ENCODE peak calls at places on chromosomes 7 and 10, in four cellular contexts. H is GM06990, F is BE2C, D is PC-9. K is an unnamed sample.

GRCh38 chr10:133418289-133418993 is 6.0 kb downstream of the SPRN start:
- DNase-seq in H (no peak), F (no peak), D (no peak), K (no peak)

GRCh38 chr7:43195256-43195655 is 82.8 kb downstream of the HECW1 start:
- DNase-seq in H (no peak), F (no peak), D (no peak), K (no peak)

GRCh38 chr10:33716461-33717267 is 382.2 kb upstream of the NRP1 start:
- DNase-seq in H (no peak), F (no peak), D (no peak), K (no peak)

GRCh38 chr7:32001948-32002347 is 68.3 kb downstream of the PDE1C start:
- DNase-seq in H (no peak), F (no peak), D (no peak), K (no peak)

GRCh38 chr7:113636727-113637421 is 281.9 kb downstream of the PPP1R3A start:
- DNase-seq in H (no peak), F (no peak), D (no peak), K (no peak)

GRCh38 chr7:28037220-28038010 is 143.2 kb downstream of the JAZF1 start:
- DNase-seq in H (peak; percentile 62), F (peak; percentile 24), D (peak; percentile 43), K (no peak)

GRCh38 chr7:108253275-108254044 is 123.3 kb upstream of the LAMB4 start:
- DNase-seq in H (no peak), F (peak; percentile 59), D (peak; percentile 32), K (no peak)

GRCh38 chr10:31956200-31956946 is 27.7 kb upstream of the ARHGAP12 start:
- DNase-seq in H (no peak), F (no peak), D (no peak), K (no peak)

GRCh38 chr7:100826546-100827329 is 585 bp downstream of the EPHB4 start:
- DNase-seq in H (no peak), F (no peak), D (peak; percentile 8), K (no peak)

GRCh38 chr7:33062023-33062781 is at the start of gene NT5C3A:
- DNase-seq in H (no peak), F (peak; percentile 41), D (peak; percentile 41), K (peak; percentile 85)

GRCh38 chr7:106681815-106682495 is 21.0 kb upstream of the CCDC71L start:
- DNase-seq in H (no peak), F (no peak), D (no peak), K (no peak)

GRCh38 chr7:133645870-133646492 is 393.1 kb downstream of the EXOC4 start:
- DNase-seq in H (no peak), F (peak; percentile 15), D (no peak), K (no peak)

GRCh38 chr7:132109768-132110167 is 466.5 kb downstream of the PLXNA4 start:
- DNase-seq in H (no peak), F (no peak), D (no peak), K (no peak)

GRCh38 chr7:92843781-92844180 is 7.4 kb upstream of the CDK6 start:
- DNase-seq in H (no peak), F (no peak), D (no peak), K (no peak)

GRCh38 chr7:47405921-47406765 is 175.8 kb downstream of the TNS3 start:
- DNase-seq in H (no peak), F (no peak), D (peak; percentile 87), K (no peak)

GRCh38 chr10:788796-789748 is 99.6 kb upstream of the DIP2C start:
- DNase-seq in H (no peak), F (peak; percentile 85), D (peak; percentile 55), K (peak; percentile 91)

GRCh38 chr7:2372724-2373123 is 18.1 kb downstream of the EIF3B start:
- DNase-seq in H (no peak), F (no peak), D (no peak), K (no peak)

GRCh38 chr10:113541554-113541902 is 11.3 kb upstream of the HABP2 start:
- DNase-seq in H (no peak), F (no peak), D (no peak), K (no peak)

GRCh38 chr7:80791509-80791929 is 127.3 kb downstream of the SEMA3C start:
- DNase-seq in H (no peak), F (peak; percentile 36), D (no peak), K (peak; percentile 58)

GRCh38 chr10:98246911-98247820 is 20.8 kb downstream of the LOXL4 start:
- DNase-seq in H (no peak), F (no peak), D (no peak), K (no peak)

GRCh38 chr10:74640134-74640533 is 186.3 kb upstream of the KAT6B start:
- DNase-seq in H (no peak), F (no peak), D (no peak), K (no peak)

GRCh38 chr10:85873063-85873462 is 493.5 kb downstream of the GRID1 start:
- DNase-seq in H (no peak), F (no peak), D (no peak), K (no peak)

GRCh38 chr10:1115262-1115955 is 59.2 kb downstream of the WDR37 start:
- DNase-seq in H (no peak), F (no peak), D (no peak), K (no peak)

GRCh38 chr10:93573051-93573909 is 6.8 kb downstream of the FFAR4 start:
- DNase-seq in H (no peak), F (no peak), D (no peak), K (no peak)

GRCh38 chr10:59606551-59606961 is 103.1 kb downstream of the SLC16A9 start:
- DNase-seq in H (no peak), F (peak; percentile 54), D (no peak), K (peak; percentile 55)

GRCh38 chr7:21746949-21747348 is 198.8 kb downstream of the CDCA7L start:
- DNase-seq in H (no peak), F (no peak), D (no peak), K (no peak)

GRCh38 chr7:36278767-36279171 is 110.9 kb upstream of the ANLN start:
- DNase-seq in H (no peak), F (peak; percentile 52), D (no peak), K (peak; percentile 67)

GRCh38 chr10:29480281-29480954 is 154.4 kb downstream of the SVIL start:
- DNase-seq in H (no peak), F (no peak), D (no peak), K (no peak)
- H3K27me3 ChIP-seq in H (no peaks in the 10 kb centered on the region), F (no peaks in the 10 kb centered on the region), D (no peaks in the 10 kb centered on the region), K (no peaks in the 10 kb centered on the region)

DNA sequence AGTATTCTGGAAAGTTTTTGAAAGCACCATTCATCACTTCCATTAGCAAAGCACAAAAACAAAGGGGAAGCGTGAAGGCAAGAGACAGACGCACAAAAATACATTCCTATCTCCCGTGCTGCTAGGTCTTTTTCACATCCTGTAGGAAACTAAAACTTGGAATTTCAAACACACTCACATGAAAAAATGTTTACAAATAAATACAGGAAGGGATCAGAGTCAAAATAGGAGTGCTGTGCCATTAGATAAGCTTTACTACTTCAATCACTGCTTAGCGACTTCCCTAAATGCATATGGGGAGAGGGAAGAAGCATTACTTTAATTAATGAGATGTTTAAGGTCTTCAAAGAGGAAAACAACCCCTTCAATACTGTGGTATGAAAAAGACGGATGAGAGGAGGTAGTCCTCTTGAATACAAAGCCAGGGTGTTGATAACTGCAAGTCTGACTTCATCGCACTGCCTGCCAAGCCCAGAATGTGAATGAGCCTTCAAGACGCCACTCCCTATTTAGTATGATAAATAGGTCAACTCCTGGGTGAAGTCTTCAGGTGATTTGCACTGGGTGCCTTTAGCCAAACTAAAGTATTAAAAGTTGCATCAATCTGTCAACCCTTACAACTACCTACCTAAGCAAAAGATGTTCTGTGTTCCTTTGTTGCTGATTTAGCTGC is 13.9 kb downstream of the PARD3 start:
- DNase-seq in H (no peak), F (no peak), D (no peak), K (no peak)
- H3K27me3 ChIP-seq in H (no peaks in the 10 kb centered on the region), F (no peaks in the 10 kb centered on the region), D (no peaks in the 10 kb centered on the region), K (no peaks in the 10 kb centered on the region)

GRCh38 chr10:97079454-97079853 is 106.3 kb downstream of the SLIT1 start:
- DNase-seq in H (no peak), F (no peak), D (no peak), K (no peak)

GRCh38 chr10:97076781-97077180 is 109.0 kb downstream of the SLIT1 start:
- DNase-seq in H (no peak), F (no peak), D (no peak), K (no peak)

GRCh38 chr10:97080051-97080776 is 105.5 kb downstream of the SLIT1 start:
- DNase-seq in H (no peak), F (no peak), D (no peak), K (no peak)

GRCh38 chr10:97079157-97079435 is 106.7 kb downstream of the SLIT1 start:
- DNase-seq in H (no peak), F (no peak), D (no peak), K (no peak)

GRCh38 chr10:97078280-97079156 is 107.2 kb downstream of the SLIT1 start:
- DNase-seq in H (no peak), F (no peak), D (no peak), K (no peak)
- H3K27me3 ChIP-seq in H (peaks cover 1% of the 10 kb centered on the region), F (no peaks in the 10 kb centered on the region), D (peaks cover 14% of the 10 kb centered on the region), K (peaks cover 7% of the 10 kb centered on the region)

GRCh38 chr7:29145553-29146081 is 720 bp downstream of the CPVL start:
- DNase-seq in H (no peak), F (no peak), D (no peak), K (no peak)
- H3K27me3 ChIP-seq in H (no peaks in the 10 kb centered on the region), F (peaks cover 22% of the 10 kb centered on the region), D (peaks cover 7% of the 10 kb centered on the region), K (peaks cover 27% of the 10 kb centered on the region)

GRCh38 chr10:103849880-103850571 is 5.3 kb downstream of the SH3PXD2A start:
- DNase-seq in H (no peak), F (no peak), D (no peak), K (no peak)
- H3K27me3 ChIP-seq in H (peaks cover 4% of the 10 kb centered on the region), F (no peaks in the 10 kb centered on the region), D (no peaks in the 10 kb centered on the region), K (no peaks in the 10 kb centered on the region)

DNA sequence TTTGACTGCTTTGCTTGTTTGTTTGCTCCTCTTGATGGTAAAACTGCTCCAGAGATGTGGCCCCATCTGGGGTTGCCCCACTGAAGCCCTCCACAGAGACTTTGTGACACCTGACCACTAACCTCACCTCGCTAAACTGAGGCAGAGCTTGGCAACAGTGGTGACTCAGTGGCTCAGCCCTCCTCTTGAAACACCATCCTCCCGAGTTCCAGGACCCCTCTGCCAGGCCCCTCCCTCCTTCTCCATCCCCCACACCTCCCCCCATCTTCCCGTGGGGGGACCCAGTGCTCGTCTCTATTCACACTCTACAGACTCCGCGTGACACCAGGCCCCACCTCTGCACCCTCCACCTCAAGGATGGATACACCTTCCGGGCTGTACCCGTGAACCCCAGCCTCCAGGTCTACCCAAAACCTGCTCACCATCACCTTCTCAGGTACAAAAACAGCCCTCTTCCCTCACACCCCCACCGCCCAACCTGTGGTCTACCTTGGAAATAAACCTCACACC is 19.0 kb upstream of the RET start:
- DNase-seq in H (no peak), F (peak; percentile 5), D (no peak), K (no peak)
- H3K27me3 ChIP-seq in H (no peaks in the 10 kb centered on the region), F (no peaks in the 10 kb centered on the region), D (peaks cover 15% of the 10 kb centered on the region), K (no peaks in the 10 kb centered on the region)

DNA sequence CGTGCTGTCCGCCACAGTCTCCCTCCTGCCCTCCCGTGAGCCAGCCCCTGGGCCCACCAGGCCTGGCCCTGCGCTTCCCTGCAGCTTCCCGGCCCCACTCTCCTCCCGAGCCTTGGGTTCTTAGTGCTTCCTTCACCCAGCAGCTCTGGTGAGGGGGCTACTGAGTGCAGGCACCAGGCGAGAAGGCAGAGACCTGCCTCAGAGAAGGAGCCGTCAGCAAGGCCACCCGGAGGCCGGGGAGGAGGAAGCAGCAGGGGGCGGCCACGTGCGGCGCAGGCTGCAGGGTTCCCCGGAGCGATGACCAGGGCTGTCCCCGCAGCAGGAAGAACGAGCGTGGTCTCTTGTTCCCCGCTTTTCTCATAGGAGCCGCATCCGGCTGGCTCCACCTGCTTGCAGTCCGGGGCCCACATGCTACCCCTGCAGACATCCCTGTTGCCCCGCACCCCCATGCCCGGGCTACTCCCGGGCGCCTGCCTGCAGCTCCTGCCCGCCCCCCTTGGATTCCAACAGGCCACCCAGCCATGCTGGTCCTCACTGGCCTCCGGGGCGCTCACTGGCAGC is 20.5 kb downstream of the YKT6 start:
- DNase-seq in H (no peak), F (peak; percentile 49), D (no peak), K (peak; percentile 79)
- H3K27me3 ChIP-seq in H (no peaks in the 10 kb centered on the region), F (no peaks in the 10 kb centered on the region), D (peaks cover 45% of the 10 kb centered on the region), K (no peaks in the 10 kb centered on the region)

K was measured in SK-N-SH.